ENCODE peak calls at places on chromosome 21, in four cellular contexts. One of them, this sample, is unnamed.
A peak's percentile ranks its signal among the peaks of the same experiment; 100 is the strongest.

GRCh38 chr21:32624726-32625125 is 12.5 kb upstream of the CFAP298 start:
- DNase-seq in foreskin fibroblast: peak; percentile 40
- DNase-seq in tibial artery: no peak
- DNase-seq in HL-60: no peak
- DNase-seq in this sample: peak; percentile 32

GRCh38 chr21:33650230-33650629 is 7.9 kb downstream of the ITSN1 start:
- DNase-seq in foreskin fibroblast: no peak
- DNase-seq in tibial artery: no peak
- DNase-seq in HL-60: no peak
- DNase-seq in this sample: no peak

GRCh38 chr21:38159355-38159754 is 97.4 kb upstream of the KCNJ15 start:
- DNase-seq in foreskin fibroblast: peak; percentile 88
- DNase-seq in tibial artery: peak; percentile 70
- DNase-seq in HL-60: peak; percentile 74
- DNase-seq in this sample: peak; percentile 57

GRCh38 chr21:32520885-32521735 is 64.2 kb downstream of the TCP10L start:
- DNase-seq in foreskin fibroblast: peak; percentile 88
- DNase-seq in tibial artery: peak; percentile 88
- DNase-seq in HL-60: peak; percentile 39
- DNase-seq in this sample: no peak

GRCh38 chr21:34989337-34990151 is 59.6 kb downstream of the RUNX1 start:
- DNase-seq in foreskin fibroblast: peak; percentile 35
- DNase-seq in tibial artery: no peak
- DNase-seq in HL-60: no peak
- DNase-seq in this sample: peak; percentile 39

GRCh38 chr21:30257773-30258172 is 25.0 kb downstream of the KRTAP24-1 start:
- DNase-seq in foreskin fibroblast: peak; percentile 60
- DNase-seq in tibial artery: no peak
- DNase-seq in HL-60: no peak
- DNase-seq in this sample: no peak

GRCh38 chr21:35333831-35334593 is 284.9 kb upstream of the RUNX1 start:
- DNase-seq in foreskin fibroblast: peak; percentile 28
- DNase-seq in tibial artery: no peak
- DNase-seq in HL-60: peak; percentile 72
- DNase-seq in this sample: no peak

GRCh38 chr21:17784604-17785402 is 34.4 kb downstream of the C21orf91 start:
- DNase-seq in foreskin fibroblast: no peak
- DNase-seq in tibial artery: no peak
- DNase-seq in HL-60: peak; percentile 52
- DNase-seq in this sample: peak; percentile 46

GRCh38 chr21:29189358-29189757 is 58.9 kb downstream of the MAP3K7CL start:
- DNase-seq in foreskin fibroblast: peak; percentile 59
- DNase-seq in tibial artery: no peak
- DNase-seq in HL-60: no peak
- DNase-seq in this sample: no peak

GRCh38 chr21:22355949-22356348 is 1357.7 kb downstream of the NCAM2 start:
- DNase-seq in foreskin fibroblast: no peak
- DNase-seq in tibial artery: no peak
- DNase-seq in HL-60: no peak
- DNase-seq in this sample: no peak

GRCh38 chr21:36882776-36883175 is 83.7 kb downstream of the HLCS start:
- DNase-seq in foreskin fibroblast: no peak
- DNase-seq in tibial artery: no peak
- DNase-seq in HL-60: no peak
- DNase-seq in this sample: no peak

GRCh38 chr21:36877741-36878140 is 88.7 kb downstream of the HLCS start:
- DNase-seq in foreskin fibroblast: no peak
- DNase-seq in tibial artery: no peak
- DNase-seq in HL-60: no peak
- DNase-seq in this sample: no peak

GRCh38 chr21:36883532-36884486 is 82.7 kb downstream of the HLCS start:
- DNase-seq in foreskin fibroblast: no peak
- DNase-seq in tibial artery: no peak
- DNase-seq in HL-60: no peak
- DNase-seq in this sample: no peak

GRCh38 chr21:36879827-36880226 is 86.6 kb downstream of the HLCS start:
- DNase-seq in foreskin fibroblast: no peak
- DNase-seq in tibial artery: no peak
- DNase-seq in HL-60: no peak
- DNase-seq in this sample: no peak

DNA sequence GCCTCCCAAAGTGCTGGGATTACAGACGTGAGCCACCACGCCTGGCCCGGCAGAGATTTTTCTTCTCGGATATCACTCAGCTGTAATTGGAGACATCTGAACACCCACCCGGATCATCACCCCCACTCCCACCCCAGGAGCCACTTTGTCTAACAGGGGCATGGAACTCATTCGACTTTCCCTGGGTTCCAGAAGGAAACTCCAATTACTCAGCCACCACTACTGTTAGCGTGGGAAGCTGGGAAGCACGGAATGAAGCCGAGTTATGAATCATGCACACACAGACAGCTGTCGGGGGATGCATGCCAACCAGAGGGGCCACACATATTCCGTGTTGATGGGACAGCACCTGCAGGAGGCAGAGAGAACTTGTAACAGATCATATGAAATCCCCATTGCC is 85.2 kb downstream of the HLCS start:
- DNase-seq in foreskin fibroblast: no peak
- DNase-seq in tibial artery: no peak
- DNase-seq in HL-60: no peak
- DNase-seq in this sample: no peak
- TF ChIP-seq CTCF in foreskin fibroblast: no peak
- TF ChIP-seq CTCF in tibial artery: no peak
- TF ChIP-seq CTCF in HL-60: no peak
- TF ChIP-seq CTCF in this sample: no peak

GRCh38 chr21:41674433-41674832 is 92.4 kb downstream of the RIPK4 start:
- DNase-seq in foreskin fibroblast: no peak
- DNase-seq in tibial artery: peak; percentile 13
- DNase-seq in HL-60: peak; percentile 16
- DNase-seq in this sample: no peak

GRCh38 chr21:41673596-41674335 is 93.1 kb downstream of the RIPK4 start:
- DNase-seq in foreskin fibroblast: no peak
- DNase-seq in tibial artery: peak; percentile 75
- DNase-seq in HL-60: no peak
- DNase-seq in this sample: no peak

GRCh38 chr21:41676198-41676597 is 90.7 kb downstream of the RIPK4 start:
- DNase-seq in foreskin fibroblast: no peak
- DNase-seq in tibial artery: no peak
- DNase-seq in HL-60: no peak
- DNase-seq in this sample: no peak

GRCh38 chr21:41677671-41678015 is 89.2 kb downstream of the RIPK4 start:
- DNase-seq in foreskin fibroblast: no peak
- DNase-seq in tibial artery: peak; percentile 25
- DNase-seq in HL-60: no peak
- DNase-seq in this sample: no peak

DNA sequence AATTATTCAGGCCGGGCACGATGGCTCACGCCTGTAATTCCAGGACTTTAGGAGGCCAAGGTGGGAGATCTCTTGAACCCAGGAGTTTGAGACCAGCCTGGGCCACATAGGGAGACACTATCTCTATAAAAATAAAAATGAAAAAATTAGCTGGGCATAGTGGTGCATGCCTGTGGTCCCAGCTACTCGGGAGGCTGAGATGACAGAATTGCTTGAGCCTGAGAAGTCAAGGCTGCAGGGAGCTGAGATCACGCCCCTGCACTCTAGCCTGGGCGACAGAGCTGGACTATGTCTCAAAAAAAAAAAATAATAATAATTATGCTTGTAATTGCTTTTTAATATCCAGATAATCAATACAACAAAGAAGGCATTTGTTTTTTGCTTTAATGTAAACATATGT is 91.3 kb downstream of the RIPK4 start:
- DNase-seq in foreskin fibroblast: no peak
- DNase-seq in tibial artery: peak; percentile 9
- DNase-seq in HL-60: no peak
- DNase-seq in this sample: no peak
- TF ChIP-seq CTCF in foreskin fibroblast: no peak
- TF ChIP-seq CTCF in tibial artery: no peak
- TF ChIP-seq CTCF in HL-60: no peak
- TF ChIP-seq CTCF in this sample: no peak

GRCh38 chr21:43727571-43728466 is 8.9 kb downstream of the PDXK start:
- DNase-seq in foreskin fibroblast: peak; percentile 74
- DNase-seq in tibial artery: peak; percentile 88
- DNase-seq in HL-60: peak; percentile 70
- DNase-seq in this sample: no peak
- TF ChIP-seq CTCF in foreskin fibroblast: no peak
- TF ChIP-seq CTCF in tibial artery: no peak
- TF ChIP-seq CTCF in HL-60: peak; percentile 43
- TF ChIP-seq CTCF in this sample: no peak

GRCh38 chr21:44012474-44013379 is 618 bp downstream of the TRAPPC10 start:
- DNase-seq in foreskin fibroblast: peak; percentile 55
- DNase-seq in tibial artery: peak; percentile 74
- DNase-seq in HL-60: peak; percentile 76
- DNase-seq in this sample: peak; percentile 91
- TF ChIP-seq CTCF in foreskin fibroblast: no peak
- TF ChIP-seq CTCF in tibial artery: no peak
- TF ChIP-seq CTCF in HL-60: no peak
- TF ChIP-seq CTCF in this sample: peak; percentile 67

GRCh38 chr21:45406801-45407628 is 2.0 kb downstream of the COL18A1 start:
- DNase-seq in foreskin fibroblast: no peak
- DNase-seq in tibial artery: peak; percentile 72
- DNase-seq in HL-60: no peak
- DNase-seq in this sample: no peak
- TF ChIP-seq CTCF in foreskin fibroblast: no peak
- TF ChIP-seq CTCF in tibial artery: no peak
- TF ChIP-seq CTCF in HL-60: no peak
- TF ChIP-seq CTCF in this sample: no peak

GRCh38 chr21:27802816-27803475 is 836.1 kb upstream of the ADAMTS5 start:
- DNase-seq in foreskin fibroblast: peak; percentile 74
- DNase-seq in tibial artery: no peak
- DNase-seq in HL-60: peak; percentile 59
- DNase-seq in this sample: no peak
- TF ChIP-seq CTCF in foreskin fibroblast: peak; percentile 78
- TF ChIP-seq CTCF in tibial artery: no peak
- TF ChIP-seq CTCF in HL-60: peak; percentile 51
- TF ChIP-seq CTCF in this sample: no peak

GRCh38 chr21:39707316-39707715 is 37.7 kb upstream of the IGSF5 start:
- DNase-seq in foreskin fibroblast: no peak
- DNase-seq in tibial artery: no peak
- DNase-seq in HL-60: no peak
- DNase-seq in this sample: no peak

GRCh38 chr21:39700318-39700717 is 44.7 kb upstream of the IGSF5 start:
- DNase-seq in foreskin fibroblast: no peak
- DNase-seq in tibial artery: no peak
- DNase-seq in HL-60: no peak
- DNase-seq in this sample: no peak

GRCh38 chr21:39703578-39703977 is 41.4 kb upstream of the IGSF5 start:
- DNase-seq in foreskin fibroblast: no peak
- DNase-seq in tibial artery: no peak
- DNase-seq in HL-60: no peak
- DNase-seq in this sample: no peak

GRCh38 chr21:39710866-39711265 is 34.1 kb upstream of the IGSF5 start:
- DNase-seq in foreskin fibroblast: no peak
- DNase-seq in tibial artery: no peak
- DNase-seq in HL-60: no peak
- DNase-seq in this sample: no peak

GRCh38 chr21:39705849-39706248 is 39.1 kb upstream of the IGSF5 start:
- DNase-seq in foreskin fibroblast: peak; percentile 38
- DNase-seq in tibial artery: no peak
- DNase-seq in HL-60: no peak
- DNase-seq in this sample: no peak
- TF ChIP-seq CTCF in foreskin fibroblast: peak; percentile 15
- TF ChIP-seq CTCF in tibial artery: no peak
- TF ChIP-seq CTCF in HL-60: no peak
- TF ChIP-seq CTCF in this sample: no peak

GRCh38 chr21:39204134-39204533 is 20.9 kb upstream of the PSMG1 start:
- DNase-seq in foreskin fibroblast: no peak
- DNase-seq in tibial artery: no peak
- DNase-seq in HL-60: no peak
- DNase-seq in this sample: no peak
- TF ChIP-seq CTCF in foreskin fibroblast: no peak
- TF ChIP-seq CTCF in tibial artery: no peak
- TF ChIP-seq CTCF in HL-60: no peak
- TF ChIP-seq CTCF in this sample: no peak